ENCODE peak calls at places on chromosomes 11 and 22, in five cellular contexts. A, F, I, Z and X are unnamed samples.

GRCh38 chr11:128757235-128757711 is 63.4 kb downstream of the FLI1 start:
- DNase-seq in A (no peak), F (no peak), I (peak), Z (no peak), X (no peak)

GRCh38 chr11:122023614-122024250 is 92.3 kb downstream of the BLID start:
- DNase-seq in A (no peak), F (no peak), I (no peak), Z (no peak), X (no peak)

GRCh38 chr11:12189543-12190235 is 79.3 kb downstream of the MICAL2 start:
- DNase-seq in A (no peak), F (no peak), I (no peak), Z (no peak), X (peak)

GRCh38 chr11:111310088-111310487 is 11.7 kb downstream of the POU2AF3 start:
- DNase-seq in A (no peak), F (no peak), I (no peak), Z (peak), X (no peak)

GRCh38 chr11:27350503-27350902 is 12.5 kb downstream of the CCDC34 start:
- DNase-seq in A (no peak), F (no peak), I (no peak), Z (no peak), X (no peak)

GRCh38 chr22:20130319-20130718 is 1.3 kb upstream of the ZDHHC8 start:
- DNase-seq in A (no peak), F (peak), I (no peak), Z (no peak), X (no peak)

GRCh38 chr11:106012744-106013143 is 9.3 kb downstream of the MSANTD4 start:
- DNase-seq in A (no peak), F (peak), I (no peak), Z (no peak), X (no peak)

GRCh38 chr11:33857924-33858323 is 34.0 kb downstream of the LMO2 start:
- DNase-seq in A (peak), F (peak), I (peak), Z (peak), X (peak)

GRCh38 chr11:87454246-87454645 is 416.5 kb downstream of the TMEM135 start:
- DNase-seq in A (no peak), F (peak), I (no peak), Z (no peak), X (no peak)

GRCh38 chr11:32162906-32163305 is 72.0 kb downstream of the RCN1 start:
- DNase-seq in A (no peak), F (no peak), I (no peak), Z (no peak), X (no peak)

GRCh38 chr11:2072551-2073261 is 66.5 kb downstream of the IGF2 start:
- DNase-seq in A (peak), F (no peak), I (no peak), Z (peak), X (no peak)

GRCh38 chr22:33049125-33049729 is 9.0 kb downstream of the SYN3 start:
- DNase-seq in A (peak), F (peak), I (peak), Z (no peak), X (peak)

GRCh38 chr11:62889484-62890437 is 9.1 kb downstream of the SLC3A2 start:
- DNase-seq in A (no peak), F (no peak), I (peak), Z (no peak), X (no peak)

GRCh38 chr11:11849127-11849746 is 7.5 kb downstream of the USP47 start:
- DNase-seq in A (peak), F (peak), I (peak), Z (no peak), X (peak)

GRCh38 chr11:67118801-67119576 is at the start of gene KDM2A:
- DNase-seq in A (peak), F (peak), I (peak), Z (peak), X (peak)

GRCh38 chr22:48560389-48560751 is 1267.3 kb downstream of the BRD1 start:
- DNase-seq in A (no peak), F (no peak), I (no peak), Z (no peak), X (no peak)

GRCh38 chr11:78715639-78716311 is 141.1 kb upstream of the NARS2 start:
- DNase-seq in A (no peak), F (peak), I (no peak), Z (no peak), X (no peak)

GRCh38 chr11:15153231-15153630 is 38.5 kb downstream of the INSC start:
- DNase-seq in A (no peak), F (no peak), I (no peak), Z (peak), X (no peak)
- TF ChIP-seq POLR2A in A (no peak), F (no peak), I (no peak), Z (no peak), X (no peak)

GRCh38 chr11:91921974-91922373 is 302.6 kb upstream of the FAT3 start:
- DNase-seq in A (no peak), F (no peak), I (no peak), Z (no peak), X (no peak)

GRCh38 chr11:91926967-91927366 is 297.7 kb upstream of the FAT3 start:
- DNase-seq in A (no peak), F (peak), I (no peak), Z (no peak), X (no peak)

GRCh38 chr11:91927448-91927847 is 297.2 kb upstream of the FAT3 start:
- DNase-seq in A (no peak), F (no peak), I (no peak), Z (no peak), X (no peak)

DNA sequence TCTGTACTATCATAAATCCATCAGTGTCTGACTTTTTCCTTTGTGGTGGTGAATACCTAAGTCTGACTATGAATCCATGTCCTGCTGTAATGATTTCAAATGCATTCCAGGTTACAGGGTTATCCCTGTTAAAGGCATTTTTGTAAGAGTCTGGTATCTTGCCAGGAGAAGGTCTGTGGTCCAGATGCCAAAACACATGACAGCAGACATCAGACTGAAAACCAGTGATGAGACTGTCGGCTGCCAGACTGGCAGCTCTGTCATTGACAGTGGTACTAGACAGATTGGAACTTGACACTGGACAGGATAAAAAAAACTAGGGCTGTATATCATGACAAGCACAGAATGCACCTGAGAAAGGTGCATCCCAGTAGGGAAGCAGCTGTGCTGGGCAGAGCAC is 301.8 kb upstream of the FAT3 start:
- DNase-seq in A (no peak), F (no peak), I (no peak), Z (no peak), X (no peak)
- TF ChIP-seq POLR2A in A (no peak), F (no peak), I (no peak), Z (no peak), X (no peak)

GRCh38 chr11:71489311-71490043 is 36.5 kb downstream of the NADSYN1 start:
- DNase-seq in A (peak), F (no peak), I (no peak), Z (no peak), X (no peak)
- TF ChIP-seq POLR2A in A (no peak), F (no peak), I (no peak), Z (no peak), X (no peak)

GRCh38 chr11:83157755-83158473 is 983 bp downstream of the PCF11 start:
- DNase-seq in A (no peak), F (peak), I (peak), Z (no peak), X (peak)
- TF ChIP-seq POLR2A in A (no peak), F (no peak), I (no peak), Z (no peak), X (no peak)

GRCh38 chr11:117020873-117021564 is 77.2 kb downstream of the SIK3 start:
- DNase-seq in A (no peak), F (no peak), I (no peak), Z (no peak), X (no peak)

GRCh38 chr11:117022526-117022925 is 75.7 kb downstream of the SIK3 start:
- DNase-seq in A (no peak), F (no peak), I (no peak), Z (no peak), X (no peak)

GRCh38 chr11:117017456-117017855 is 80.8 kb downstream of the SIK3 start:
- DNase-seq in A (no peak), F (no peak), I (no peak), Z (no peak), X (no peak)

GRCh38 chr11:117019871-117020270 is 78.4 kb downstream of the SIK3 start:
- DNase-seq in A (no peak), F (no peak), I (no peak), Z (no peak), X (no peak)

DNA sequence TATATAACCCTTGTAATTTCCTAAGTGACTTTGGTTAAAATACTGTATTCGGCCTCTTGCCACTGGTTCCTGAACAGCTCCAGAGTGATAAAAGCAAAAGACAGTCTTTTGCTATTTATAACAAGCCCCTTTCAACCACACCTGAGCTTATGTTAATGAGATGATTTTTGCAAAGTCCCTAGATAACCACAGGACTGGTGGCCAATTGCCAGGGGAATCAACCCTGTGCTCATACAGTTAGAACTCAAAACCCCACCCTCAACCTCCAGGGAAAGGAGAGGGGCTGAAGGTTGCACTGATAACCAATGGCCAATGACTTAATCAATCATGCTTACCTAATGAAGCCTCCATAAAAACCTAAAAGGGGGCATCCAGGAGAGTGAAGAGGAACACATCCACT is 77.9 kb downstream of the SIK3 start:
- DNase-seq in A (no peak), F (no peak), I (no peak), Z (no peak), X (no peak)
- TF ChIP-seq POLR2A in A (no peak), F (no peak), I (no peak), Z (no peak), X (no peak)

GRCh38 chr22:46044718-46045458 is 67.9 kb upstream of the WNT7B start:
- DNase-seq in A (peak), F (peak), I (peak), Z (no peak), X (peak)
- TF ChIP-seq POLR2A in A (peak), F (no peak), I (peak), Z (no peak), X (no peak)

DNA sequence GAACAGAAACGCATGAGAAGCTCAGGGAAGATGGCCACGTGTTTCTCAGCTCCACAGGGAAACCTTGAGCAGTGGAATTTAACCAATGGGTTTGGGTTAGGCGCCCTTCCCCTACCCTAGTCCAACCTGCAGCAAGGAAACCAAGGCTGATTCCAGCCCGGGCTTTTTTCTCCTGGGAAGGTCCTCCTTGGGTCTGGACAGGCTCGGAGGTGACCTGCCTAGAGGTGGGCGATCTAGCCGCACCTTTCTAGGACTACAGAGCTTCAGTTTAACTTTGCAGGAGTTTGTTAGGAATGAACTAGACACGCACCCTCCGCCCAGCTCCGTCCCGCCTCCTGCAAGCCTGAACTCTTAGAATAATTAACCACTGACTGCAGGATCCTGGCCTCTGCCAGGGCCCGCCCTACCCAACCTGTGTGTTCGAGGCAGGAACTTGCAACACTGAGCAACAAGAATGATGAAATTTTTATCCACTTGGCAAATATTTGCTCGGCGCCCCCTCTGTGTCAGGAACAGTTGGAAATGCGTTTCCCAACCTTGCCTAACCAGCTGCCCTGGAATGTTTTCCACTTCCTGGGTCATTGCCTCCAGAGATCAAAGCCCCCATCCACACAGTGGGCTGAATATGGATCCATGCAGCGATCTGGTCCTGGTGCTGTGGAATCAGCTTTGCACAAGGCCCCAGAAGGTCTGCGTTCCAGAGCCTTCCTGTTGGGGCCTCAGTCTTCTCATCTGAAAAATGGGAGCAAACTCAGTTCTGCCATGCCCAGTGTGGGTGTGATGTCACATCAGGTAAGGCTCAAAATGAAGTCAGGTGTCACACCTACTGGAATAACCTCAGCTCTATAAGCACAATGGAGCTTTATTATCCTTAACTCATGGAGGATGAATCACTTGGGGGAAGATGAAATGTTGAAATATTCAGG is 13.3 kb downstream of the MPST start:
- DNase-seq in A (no peak), F (peak), I (peak), Z (no peak), X (peak)
- TF ChIP-seq POLR2A in A (no peak), F (peak), I (no peak), Z (no peak), X (no peak)

GRCh38 chr11:131893103-131893502 is 522.7 kb downstream of the NTM start:
- DNase-seq in A (no peak), F (no peak), I (no peak), Z (no peak), X (no peak)
- TF ChIP-seq POLR2A in A (no peak), F (no peak), I (no peak), Z (no peak), X (no peak)

DNA sequence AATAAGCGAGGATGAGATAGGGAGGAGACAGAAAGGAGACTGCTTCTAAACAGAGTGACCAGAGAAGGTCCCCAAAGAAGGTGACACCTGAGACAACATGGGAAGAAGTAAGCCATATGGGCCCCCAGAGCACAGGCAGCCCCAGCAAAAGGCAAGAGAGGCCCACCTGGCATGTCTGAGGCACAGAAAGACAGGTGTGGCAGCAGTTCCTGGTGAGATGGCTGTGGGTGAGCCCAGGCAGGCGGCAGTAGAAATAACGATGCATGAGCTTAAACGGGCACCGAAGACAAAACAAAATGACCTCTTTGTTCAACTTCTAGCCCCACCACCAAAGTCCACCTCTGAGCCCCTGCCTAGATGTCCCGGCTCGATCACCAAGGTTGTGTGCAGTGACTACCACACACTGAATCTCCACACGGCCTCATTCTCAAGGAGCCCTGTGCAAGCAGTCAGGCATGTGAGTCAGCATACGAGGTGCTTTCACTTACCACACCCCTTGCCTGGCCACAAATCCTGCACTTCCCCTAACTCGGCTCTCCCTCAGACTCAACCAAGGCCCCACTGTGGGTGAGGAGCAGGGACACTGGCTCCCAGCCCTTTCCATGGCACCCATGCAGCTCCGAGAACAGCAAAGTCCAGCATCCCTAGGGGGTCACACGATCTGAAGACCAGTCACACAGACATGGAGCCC is 77.6 kb downstream of the PACSIN2 start:
- DNase-seq in A (no peak), F (peak), I (peak), Z (no peak), X (peak)
- TF ChIP-seq POLR2A in A (no peak), F (no peak), I (no peak), Z (no peak), X (no peak)

DNA sequence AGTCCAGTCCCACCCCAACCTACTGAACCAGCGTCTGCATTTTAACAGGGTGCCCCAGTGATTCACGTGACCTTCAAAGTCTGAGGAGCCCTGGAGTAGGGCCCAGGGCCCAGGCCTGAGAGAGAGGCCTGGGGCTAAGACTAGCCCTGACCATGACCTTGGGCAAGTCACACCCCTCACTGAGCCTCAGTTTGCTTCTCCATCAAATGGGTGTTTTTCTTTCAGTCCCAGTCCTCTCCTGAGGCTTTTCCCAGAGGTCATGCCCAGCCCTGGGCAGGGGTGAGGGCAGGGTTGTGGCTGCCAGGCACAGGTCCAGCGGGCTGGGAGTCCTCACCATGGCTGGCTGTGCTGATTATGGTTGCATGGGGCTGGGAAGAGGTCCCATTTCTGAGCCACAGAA is 33.0 kb upstream of the GCAT start:
- DNase-seq in A (no peak), F (no peak), I (no peak), Z (no peak), X (no peak)
- TF ChIP-seq POLR2A in A (no peak), F (no peak), I (no peak), Z (no peak), X (no peak)